ENCODE peak calls at places on chromosomes 11 and 22, in nine cellular contexts. P is activated naive CD8-positive, alpha-beta T cell treated with anti-CD3 and anti-CD28 coated beads, Interleukin-2, amount 50 U/mL, for 16 hours; N is T47D; D is central memory CD8-positive, alpha-beta T cell; J is stimulated activated CD4-positive, alpha-beta T cell treated with anti-CD3 and anti-CD28 coated beads, TNF-alpha, amount 100 ng/mL, for 1 hour; G is cerebellar cortex; O is psoas muscle; Q is fibroblast of the conjunctiva; I is SW480. W is an unnamed sample.

GRCh38 chr22:16783930-16784354 is 41.3 kb downstream of the XKR3 start:
- DNase-seq in P (no peak), N (peak; percentile 57), D (no peak), J (no peak), G (no peak), O (no peak), Q (no peak), I (peak; percentile 28), W (peak; percentile 21)

GRCh38 chr11:127789887-127790286 is 789.3 kb upstream of the KIRREL3 start:
- DNase-seq in P (no peak), N (peak; percentile 60), D (no peak), J (no peak), G (no peak), O (no peak), Q (no peak), I (peak; percentile 31), W (peak; percentile 15)

GRCh38 chr22:38290347-38290746 is 17.5 kb upstream of the TMEM184B start:
- DNase-seq in P (no peak), N (no peak), D (no peak), J (no peak), G (no peak), O (no peak), Q (no peak), I (no peak), W (no peak)

GRCh38 chr11:77205467-77206263 is 77.6 kb downstream of the MYO7A start:
- DNase-seq in P (no peak), N (no peak), D (no peak), J (no peak), G (no peak), O (peak; percentile 39), Q (no peak), I (no peak), W (no peak)

GRCh38 chr11:91163619-91164451 is 941.0 kb upstream of the CHORDC1 start:
- DNase-seq in P (no peak), N (peak; percentile 21), D (no peak), J (no peak), G (no peak), O (no peak), Q (no peak), I (no peak), W (no peak)

GRCh38 chr11:9600651-9601040 is 27.2 kb downstream of the WEE1 start:
- DNase-seq in P (no peak), N (peak; percentile 74), D (no peak), J (no peak), G (no peak), O (no peak), Q (no peak), I (no peak), W (no peak)

GRCh38 chr11:35305670-35306382 is 113.5 kb downstream of the SLC1A2 start:
- DNase-seq in P (no peak), N (peak; percentile 86), D (peak; percentile 25), J (peak; percentile 3), G (no peak), O (no peak), Q (no peak), I (peak; percentile 52), W (no peak)

GRCh38 chr11:19398273-19398672 is 157.5 kb upstream of the E2F8 start:
- DNase-seq in P (no peak), N (no peak), D (no peak), J (no peak), G (no peak), O (no peak), Q (no peak), I (no peak), W (no peak)

GRCh38 chr11:69122337-69122641 is 33.4 kb upstream of the SMIM38 start:
- DNase-seq in P (no peak), N (no peak), D (no peak), J (no peak), G (no peak), O (no peak), Q (no peak), I (no peak), W (no peak)

GRCh38 chr22:48952256-48953102 is 875.2 kb downstream of the BRD1 start:
- DNase-seq in P (no peak), N (no peak), D (peak; percentile 6), J (no peak), G (no peak), O (no peak), Q (no peak), I (no peak), W (no peak)

GRCh38 chr22:18987765-18988164 is 51.7 kb upstream of the PRODH start:
- DNase-seq in P (no peak), N (peak; percentile 43), D (no peak), J (no peak), G (no peak), O (no peak), Q (no peak), I (no peak), W (peak; percentile 5)

GRCh38 chr11:22657101-22657694 is 9.2 kb upstream of the GAS2 start:
- DNase-seq in P (no peak), N (no peak), D (no peak), J (no peak), G (no peak), O (no peak), Q (no peak), I (no peak), W (no peak)